ENCODE peak calls at places on chromosomes 2 and 18, in ten cellular contexts. K is small intestine; I is SIG-M5; N is iris pigment epithelial cell; X is prostate gland; Y is T-cell; T is CD8-positive, alpha-beta memory T cell; S is left cardiac atrium; P is AG20443; O is Right ventricle myocardium superior. Q is an unnamed sample.
A peak's percentile ranks its signal among the peaks of the same experiment; 100 is the strongest.

GRCh38 chr2:112547333-112547732 is 5.1 kb downstream of the POLR1B start:
- DNase-seq in Y (no peak), I (no peak), K (no peak), P (no peak), X (no peak), T (no peak), N (peak; percentile 95), S (no peak), O (no peak), Q (no peak)

GRCh38 chr2:236833501-236834186 is 252.0 kb upstream of the COPS8 start:
- DNase-seq in X (no peak), S (no peak), K (no peak), N (peak; percentile 26), I (no peak), P (no peak), T (no peak), O (no peak), Y (no peak), Q (no peak)

GRCh38 chr2:195675783-195676427 is 18.9 kb downstream of the SLC39A10 start:
- DNase-seq in P (no peak), T (no peak), N (peak; percentile 24), Y (no peak), S (no peak), I (no peak), X (no peak), K (no peak), O (no peak), Q (no peak)

GRCh38 chr2:241359481-241360045 is 3.5 kb downstream of the FARP2 start:
- DNase-seq in X (no peak), S (no peak), P (no peak), N (no peak), Y (no peak), I (no peak), T (no peak), K (peak; percentile 82), O (no peak), Q (no peak)

GRCh38 chr2:10832228-10832936 is 19.8 kb upstream of the PDIA6 start:
- DNase-seq in N (peak; percentile 74), P (peak; percentile 94), K (peak; percentile 72), X (peak; percentile 75), O (peak; percentile 87), T (peak; percentile 72), S (peak; percentile 84), Y (peak; percentile 67), I (no peak), Q (peak; percentile 80)

GRCh38 chr2:69184224-69184623 is 171.2 kb downstream of the ANTXR1 start:
- DNase-seq in P (peak; percentile 38), I (no peak), Y (no peak), T (no peak), N (peak; percentile 42), S (no peak), K (no peak), X (no peak), O (no peak), Q (no peak)

GRCh38 chr2:211837706-211838105 is 700.9 kb downstream of the ERBB4 start:
- DNase-seq in O (no peak), I (no peak), X (no peak), N (no peak), K (no peak), T (no peak), P (no peak), Y (no peak), S (no peak), Q (no peak)

GRCh38 chr2:163601377-163601776 is 134.4 kb downstream of the FIGN start:
- DNase-seq in S (no peak), X (no peak), O (no peak), T (no peak), P (no peak), K (no peak), Y (no peak), N (peak; percentile 51), I (no peak), Q (no peak)

GRCh38 chr18:22545091-22545795 is 127.5 kb upstream of the CTAGE1 start:
- DNase-seq in O (no peak), X (no peak), T (no peak), I (no peak), Y (no peak), S (no peak), P (no peak), K (no peak), N (no peak), Q (no peak)

GRCh38 chr2:9311488-9311887 is 104.9 kb downstream of the ASAP2 start:
- DNase-seq in Y (no peak), S (peak; percentile 58), I (no peak), O (peak; percentile 72), K (no peak), N (peak; percentile 95), T (no peak), X (no peak), P (peak; percentile 90), Q (no peak)

GRCh38 chr2:219274392-219274921 is 4.7 kb upstream of the DNAJB2 start:
- DNase-seq in N (peak; percentile 79), T (no peak), X (peak; percentile 39), I (no peak), O (no peak), S (no peak), P (peak; percentile 92), Y (no peak), K (no peak), Q (no peak)

GRCh38 chr2:238439093-238439849 is 12.5 kb downstream of the ASB1 start:
- DNase-seq in X (no peak), N (peak; percentile 97), S (peak; percentile 61), K (no peak), P (peak; percentile 87), I (no peak), O (no peak), Y (no peak), T (no peak), Q (no peak)